ENCODE peak calls at places on chromosomes 3 and 15, in nine cellular contexts. One of them, this sample, is unnamed.

GRCh38 chr3:46984591-46985459 is 5.4 kb downstream of the NBEAL2 start:
- DNase-seq in heart right ventricle: no peak
- DNase-seq in body of pancreas: no peak
- DNase-seq in lung: no peak
- DNase-seq in small intestine: no peak
- DNase-seq in cardiac muscle cell: no peak
- DNase-seq in neural progenitor cell: no peak
- DNase-seq in heart left ventricle: peak; percentile 8
- DNase-seq in CD4-positive, alpha-beta memory T cell: no peak
- DNase-seq in this sample: peak; percentile 25

GRCh38 chr3:180804871-180805430 is 107.5 kb upstream of the FXR1 start:
- DNase-seq in heart right ventricle: peak; percentile 13
- DNase-seq in cardiac muscle cell: peak; percentile 83
- DNase-seq in heart left ventricle: peak; percentile 35
- DNase-seq in neural progenitor cell: peak; percentile 89
- DNase-seq in CD4-positive, alpha-beta memory T cell: no peak
- DNase-seq in body of pancreas: no peak
- DNase-seq in small intestine: no peak
- DNase-seq in lung: no peak
- DNase-seq in this sample: no peak

GRCh38 chr15:70508561-70509281 is 254.6 kb downstream of the UACA start:
- DNase-seq in heart left ventricle: no peak
- DNase-seq in cardiac muscle cell: no peak
- DNase-seq in lung: no peak
- DNase-seq in small intestine: no peak
- DNase-seq in body of pancreas: peak; percentile 61
- DNase-seq in neural progenitor cell: peak; percentile 23
- DNase-seq in CD4-positive, alpha-beta memory T cell: no peak
- DNase-seq in heart right ventricle: no peak
- DNase-seq in this sample: peak; percentile 16

GRCh38 chr3:21962456-21962855 is 211.4 kb upstream of the ZNF385D start:
- DNase-seq in cardiac muscle cell: no peak
- DNase-seq in CD4-positive, alpha-beta memory T cell: no peak
- DNase-seq in heart right ventricle: no peak
- DNase-seq in small intestine: no peak
- DNase-seq in lung: no peak
- DNase-seq in heart left ventricle: no peak
- DNase-seq in neural progenitor cell: no peak
- DNase-seq in body of pancreas: no peak
- DNase-seq in this sample: no peak

GRCh38 chr3:177208746-177209145 is 11.5 kb upstream of the TBL1XR1 start:
- DNase-seq in small intestine: peak; percentile 50
- DNase-seq in neural progenitor cell: no peak
- DNase-seq in heart right ventricle: no peak
- DNase-seq in CD4-positive, alpha-beta memory T cell: no peak
- DNase-seq in cardiac muscle cell: no peak
- DNase-seq in heart left ventricle: no peak
- DNase-seq in lung: no peak
- DNase-seq in body of pancreas: no peak
- DNase-seq in this sample: no peak

GRCh38 chr15:92797168-92798052 is 102.7 kb upstream of the CHD2 start:
- DNase-seq in cardiac muscle cell: peak; percentile 87
- DNase-seq in lung: no peak
- DNase-seq in small intestine: peak; percentile 87
- DNase-seq in heart left ventricle: no peak
- DNase-seq in CD4-positive, alpha-beta memory T cell: peak; percentile 75
- DNase-seq in neural progenitor cell: peak; percentile 89
- DNase-seq in heart right ventricle: peak; percentile 65
- DNase-seq in body of pancreas: peak; percentile 84
- DNase-seq in this sample: peak; percentile 50

GRCh38 chr3:190073264-190073663 is 47.4 kb downstream of the P3H2 start:
- DNase-seq in heart right ventricle: no peak
- DNase-seq in heart left ventricle: no peak
- DNase-seq in cardiac muscle cell: peak; percentile 65
- DNase-seq in neural progenitor cell: no peak
- DNase-seq in small intestine: no peak
- DNase-seq in body of pancreas: no peak
- DNase-seq in CD4-positive, alpha-beta memory T cell: no peak
- DNase-seq in lung: no peak
- DNase-seq in this sample: no peak

GRCh38 chr3:49790626-49791411 is 4.5 kb upstream of the IP6K1 start:
- DNase-seq in neural progenitor cell: no peak
- DNase-seq in lung: no peak
- DNase-seq in body of pancreas: no peak
- DNase-seq in CD4-positive, alpha-beta memory T cell: no peak
- DNase-seq in cardiac muscle cell: no peak
- DNase-seq in heart left ventricle: no peak
- DNase-seq in heart right ventricle: no peak
- DNase-seq in small intestine: no peak
- DNase-seq in this sample: no peak

GRCh38 chr3:175434591-175434990 is 575.5 kb downstream of the NAALADL2 start:
- DNase-seq in cardiac muscle cell: no peak
- DNase-seq in body of pancreas: no peak
- DNase-seq in heart right ventricle: no peak
- DNase-seq in neural progenitor cell: no peak
- DNase-seq in heart left ventricle: no peak
- DNase-seq in small intestine: no peak
- DNase-seq in lung: no peak
- DNase-seq in CD4-positive, alpha-beta memory T cell: no peak
- DNase-seq in this sample: no peak

GRCh38 chr15:25250906-25251622 is 187.8 kb downstream of the UBE3A start:
- DNase-seq in heart left ventricle: no peak
- DNase-seq in lung: no peak
- DNase-seq in CD4-positive, alpha-beta memory T cell: no peak
- DNase-seq in cardiac muscle cell: no peak
- DNase-seq in small intestine: no peak
- DNase-seq in heart right ventricle: no peak
- DNase-seq in body of pancreas: no peak
- DNase-seq in neural progenitor cell: no peak
- DNase-seq in this sample: no peak

GRCh38 chr15:79090487-79091203 is at the start of gene RASGRF1:
- DNase-seq in heart left ventricle: no peak
- DNase-seq in lung: no peak
- DNase-seq in cardiac muscle cell: peak; percentile 28
- DNase-seq in CD4-positive, alpha-beta memory T cell: no peak
- DNase-seq in small intestine: no peak
- DNase-seq in neural progenitor cell: peak; percentile 74
- DNase-seq in heart right ventricle: no peak
- DNase-seq in body of pancreas: no peak
- DNase-seq in this sample: no peak

GRCh38 chr15:60006203-60006782 is 2.2 kb downstream of the FOXB1 start:
- DNase-seq in neural progenitor cell: peak; percentile 95
- DNase-seq in heart right ventricle: no peak
- DNase-seq in lung: no peak
- DNase-seq in cardiac muscle cell: peak; percentile 39
- DNase-seq in heart left ventricle: no peak
- DNase-seq in small intestine: peak; percentile 55
- DNase-seq in CD4-positive, alpha-beta memory T cell: peak; percentile 62
- DNase-seq in body of pancreas: peak; percentile 14
- DNase-seq in this sample: peak; percentile 52

GRCh38 chr3:170689218-170689874 is 103.5 kb upstream of the SLC7A14 start:
- DNase-seq in CD4-positive, alpha-beta memory T cell: no peak
- DNase-seq in small intestine: no peak
- DNase-seq in heart right ventricle: no peak
- DNase-seq in body of pancreas: no peak
- DNase-seq in lung: peak; percentile 78
- DNase-seq in cardiac muscle cell: no peak
- DNase-seq in heart left ventricle: no peak
- DNase-seq in neural progenitor cell: peak; percentile 17
- DNase-seq in this sample: no peak

GRCh38 chr3:151926956-151927355 is 53.5 kb downstream of the SUCNR1 start:
- DNase-seq in heart right ventricle: no peak
- DNase-seq in small intestine: no peak
- DNase-seq in CD4-positive, alpha-beta memory T cell: no peak
- DNase-seq in body of pancreas: no peak
- DNase-seq in heart left ventricle: no peak
- DNase-seq in lung: no peak
- DNase-seq in neural progenitor cell: no peak
- DNase-seq in cardiac muscle cell: no peak
- DNase-seq in this sample: no peak

GRCh38 chr3:43024183-43024865 is 45.2 kb downstream of the GASK1A start:
- DNase-seq in CD4-positive, alpha-beta memory T cell: peak; percentile 68
- DNase-seq in body of pancreas: no peak
- DNase-seq in lung: no peak
- DNase-seq in cardiac muscle cell: no peak
- DNase-seq in small intestine: no peak
- DNase-seq in heart right ventricle: no peak
- DNase-seq in heart left ventricle: no peak
- DNase-seq in neural progenitor cell: no peak
- DNase-seq in this sample: peak; percentile 67

GRCh38 chr3:14132689-14133088 is 7.8 kb downstream of the TMEM43 start:
- DNase-seq in heart right ventricle: no peak
- DNase-seq in lung: no peak
- DNase-seq in cardiac muscle cell: no peak
- DNase-seq in heart left ventricle: no peak
- DNase-seq in body of pancreas: no peak
- DNase-seq in small intestine: no peak
- DNase-seq in CD4-positive, alpha-beta memory T cell: no peak
- DNase-seq in neural progenitor cell: no peak
- DNase-seq in this sample: no peak
- H3K27ac ChIP-seq in heart right ventricle: no peak overlapping the region
- H3K27ac ChIP-seq in lung: no peak overlapping the region
- H3K27ac ChIP-seq in cardiac muscle cell: no peak overlapping the region
- H3K27ac ChIP-seq in heart left ventricle: no peak overlapping the region
- H3K27ac ChIP-seq in body of pancreas: no peak overlapping the region
- H3K27ac ChIP-seq in small intestine: peak overlapping the region; percentile 24
- H3K27ac ChIP-seq in CD4-positive, alpha-beta memory T cell: no peak overlapping the region
- H3K27ac ChIP-seq in neural progenitor cell: no peak overlapping the region
- H3K27ac ChIP-seq in this sample: no peak overlapping the region

GRCh38 chr15:99121207-99121606 is 16.3 kb downstream of the SYNM start:
- DNase-seq in body of pancreas: no peak
- DNase-seq in heart right ventricle: no peak
- DNase-seq in small intestine: no peak
- DNase-seq in lung: no peak
- DNase-seq in cardiac muscle cell: no peak
- DNase-seq in neural progenitor cell: no peak
- DNase-seq in CD4-positive, alpha-beta memory T cell: no peak
- DNase-seq in heart left ventricle: no peak
- DNase-seq in this sample: no peak
- H3K27ac ChIP-seq in body of pancreas: no peak overlapping the region
- H3K27ac ChIP-seq in heart right ventricle: no peak overlapping the region
- H3K27ac ChIP-seq in small intestine: no peak overlapping the region
- H3K27ac ChIP-seq in lung: no peak overlapping the region
- H3K27ac ChIP-seq in cardiac muscle cell: no peak overlapping the region
- H3K27ac ChIP-seq in neural progenitor cell: no peak overlapping the region
- H3K27ac ChIP-seq in CD4-positive, alpha-beta memory T cell: no peak overlapping the region
- H3K27ac ChIP-seq in heart left ventricle: no peak overlapping the region
- H3K27ac ChIP-seq in this sample: no peak overlapping the region

DNA sequence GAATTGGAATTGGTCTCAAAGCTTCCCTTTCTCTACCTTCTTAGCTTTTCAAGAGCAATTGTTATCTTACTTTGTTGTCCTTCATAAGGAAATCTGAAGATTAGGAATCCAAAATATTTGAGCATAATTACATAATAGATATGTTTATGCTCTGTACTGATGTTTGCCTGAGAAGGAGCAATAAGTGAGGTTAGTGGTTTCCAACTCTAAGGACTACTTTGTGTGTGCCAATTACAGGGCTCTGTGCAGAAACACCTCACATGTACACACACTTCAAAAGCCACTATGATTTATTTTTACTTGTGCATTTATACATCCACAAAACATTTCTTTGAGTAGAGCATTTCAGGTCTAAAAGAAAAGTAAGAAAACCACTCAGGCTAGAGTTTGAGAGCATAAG is 49.9 kb downstream of the MME start:
- DNase-seq in small intestine: no peak
- DNase-seq in cardiac muscle cell: no peak
- DNase-seq in heart right ventricle: no peak
- DNase-seq in lung: no peak
- DNase-seq in heart left ventricle: no peak
- DNase-seq in CD4-positive, alpha-beta memory T cell: no peak
- DNase-seq in body of pancreas: no peak
- DNase-seq in neural progenitor cell: no peak
- DNase-seq in this sample: no peak
- H3K27ac ChIP-seq in small intestine: peak overlapping the region; percentile 9
- H3K27ac ChIP-seq in cardiac muscle cell: no peak overlapping the region
- H3K27ac ChIP-seq in heart right ventricle: no peak overlapping the region
- H3K27ac ChIP-seq in lung: no peak overlapping the region
- H3K27ac ChIP-seq in heart left ventricle: no peak overlapping the region
- H3K27ac ChIP-seq in CD4-positive, alpha-beta memory T cell: no peak overlapping the region
- H3K27ac ChIP-seq in body of pancreas: no peak overlapping the region
- H3K27ac ChIP-seq in neural progenitor cell: no peak overlapping the region
- H3K27ac ChIP-seq in this sample: no peak overlapping the region

GRCh38 chr3:127690106-127690505 is 17.4 kb downstream of the ABTB1 start:
- DNase-seq in heart right ventricle: no peak
- DNase-seq in neural progenitor cell: no peak
- DNase-seq in body of pancreas: no peak
- DNase-seq in CD4-positive, alpha-beta memory T cell: no peak
- DNase-seq in lung: no peak
- DNase-seq in heart left ventricle: no peak
- DNase-seq in cardiac muscle cell: no peak
- DNase-seq in small intestine: no peak
- DNase-seq in this sample: no peak

GRCh38 chr3:127689266-127689860 is 16.6 kb downstream of the ABTB1 start:
- DNase-seq in heart right ventricle: no peak
- DNase-seq in cardiac muscle cell: no peak
- DNase-seq in small intestine: no peak
- DNase-seq in lung: no peak
- DNase-seq in heart left ventricle: no peak
- DNase-seq in CD4-positive, alpha-beta memory T cell: no peak
- DNase-seq in neural progenitor cell: no peak
- DNase-seq in body of pancreas: no peak
- DNase-seq in this sample: no peak

GRCh38 chr3:127691974-127692373 is 19.2 kb downstream of the ABTB1 start:
- DNase-seq in heart right ventricle: no peak
- DNase-seq in cardiac muscle cell: no peak
- DNase-seq in body of pancreas: no peak
- DNase-seq in lung: no peak
- DNase-seq in small intestine: no peak
- DNase-seq in neural progenitor cell: no peak
- DNase-seq in heart left ventricle: peak; percentile 18
- DNase-seq in CD4-positive, alpha-beta memory T cell: no peak
- DNase-seq in this sample: no peak

GRCh38 chr3:127691494-127691893 is 18.7 kb downstream of the ABTB1 start:
- DNase-seq in lung: no peak
- DNase-seq in neural progenitor cell: no peak
- DNase-seq in heart left ventricle: peak; percentile 16
- DNase-seq in CD4-positive, alpha-beta memory T cell: no peak
- DNase-seq in small intestine: no peak
- DNase-seq in cardiac muscle cell: no peak
- DNase-seq in body of pancreas: no peak
- DNase-seq in heart right ventricle: no peak
- DNase-seq in this sample: no peak

DNA sequence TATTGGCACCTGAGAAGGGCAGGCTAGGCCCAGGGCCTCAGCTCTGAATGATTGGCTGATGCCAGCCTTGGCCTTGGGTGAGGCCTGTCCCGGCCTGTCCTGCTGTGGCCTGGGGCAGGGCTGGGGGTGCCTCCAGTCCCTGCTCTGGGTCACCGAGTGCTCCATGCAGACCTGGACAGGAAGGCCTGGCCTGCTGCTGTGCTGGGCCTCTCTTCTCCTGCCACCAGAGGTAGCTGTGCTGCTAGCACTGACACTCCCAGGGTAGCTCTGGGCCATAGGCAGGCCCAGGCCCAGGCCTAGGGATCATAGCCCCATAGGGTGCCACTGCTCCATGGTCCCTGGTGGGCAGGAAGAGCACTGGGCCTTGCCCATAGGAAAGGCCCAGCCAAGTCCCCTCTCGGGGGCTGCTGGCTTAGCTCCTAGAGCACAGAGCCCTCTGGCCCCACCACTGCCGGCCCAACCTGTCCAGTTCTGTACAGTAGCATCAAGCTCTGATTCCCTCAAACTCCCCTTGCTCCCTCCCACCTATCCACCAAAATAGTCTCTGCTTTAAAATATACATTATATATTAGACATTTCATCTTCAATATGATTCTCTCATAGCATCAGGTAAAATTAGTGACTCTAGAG is 18.2 kb downstream of the ABTB1 start:
- DNase-seq in small intestine: peak; percentile 41
- DNase-seq in neural progenitor cell: peak; percentile 73
- DNase-seq in heart right ventricle: no peak
- DNase-seq in lung: no peak
- DNase-seq in body of pancreas: no peak
- DNase-seq in CD4-positive, alpha-beta memory T cell: no peak
- DNase-seq in cardiac muscle cell: peak; percentile 64
- DNase-seq in heart left ventricle: no peak
- DNase-seq in this sample: no peak
- H3K27ac ChIP-seq in small intestine: no peak overlapping the region
- H3K27ac ChIP-seq in neural progenitor cell: no peak overlapping the region
- H3K27ac ChIP-seq in heart right ventricle: peak overlapping the region; percentile 65
- H3K27ac ChIP-seq in lung: peak overlapping the region; percentile 43
- H3K27ac ChIP-seq in body of pancreas: no peak overlapping the region
- H3K27ac ChIP-seq in CD4-positive, alpha-beta memory T cell: no peak overlapping the region
- H3K27ac ChIP-seq in cardiac muscle cell: no peak overlapping the region
- H3K27ac ChIP-seq in heart left ventricle: peak overlapping the region; percentile 55
- H3K27ac ChIP-seq in this sample: no peak overlapping the region

This sample was measured in CD8-positive, alpha-beta memory T cell.